ENCODE peak calls at places on chromosome 22, in eight cellular contexts. Z, U, I, B, O, K, S and T are unnamed samples.

GRCh38 chr22:46041642-46042041 is 64.7 kb upstream of the WNT7B start:
- DNase-seq in Z (no peak), U (no peak), I (no peak), B (peak; percentile 20), O (no peak), K (peak; percentile 43), S (no peak), T (no peak)

GRCh38 chr22:35627267-35628041 is 10.3 kb upstream of the MB start:
- DNase-seq in Z (peak; percentile 76), U (peak; percentile 82), I (peak; percentile 96), B (peak; percentile 92), O (peak; percentile 89), K (peak; percentile 93), S (peak; percentile 75), T (peak; percentile 85)

GRCh38 chr22:20156611-20157415 is 6.0 kb upstream of the CCDC188 start:
- DNase-seq in Z (peak; percentile 86), U (peak; percentile 90), I (peak; percentile 79), B (peak; percentile 97), O (peak; percentile 83), K (peak; percentile 92), S (peak; percentile 23), T (peak; percentile 90)

GRCh38 chr22:36258750-36259619 is 6.1 kb downstream of the APOL1 start:
- DNase-seq in Z (no peak), U (no peak), I (peak; percentile 82), B (peak; percentile 88), O (no peak), K (peak; percentile 80), S (no peak), T (no peak)

GRCh38 chr22:44037519-44038370 is 13.6 kb downstream of the PARVB start:
- DNase-seq in Z (no peak), U (peak; percentile 70), I (peak; percentile 82), B (no peak), O (no peak), K (peak; percentile 85), S (peak; percentile 69), T (no peak)

GRCh38 chr22:38850941-38851849 is 7.4 kb upstream of the NPTXR start:
- DNase-seq in Z (no peak), U (no peak), I (peak; percentile 56), B (no peak), O (no peak), K (no peak), S (no peak), T (no peak)

GRCh38 chr22:45526768-45527360 is 24.2 kb downstream of the FBLN1 start:
- DNase-seq in Z (no peak), U (no peak), I (no peak), B (no peak), O (no peak), K (peak; percentile 86), S (no peak), T (no peak)

GRCh38 chr22:42222140-42222539 is 48.3 kb downstream of the TCF20 start:
- DNase-seq in Z (no peak), U (no peak), I (no peak), B (no peak), O (no peak), K (no peak), S (no peak), T (no peak)

GRCh38 chr22:46471901-46472721 is 65.3 kb downstream of the CELSR1 start:
- DNase-seq in Z (no peak), U (no peak), I (no peak), B (no peak), O (no peak), K (no peak), S (no peak), T (no peak)

DNA sequence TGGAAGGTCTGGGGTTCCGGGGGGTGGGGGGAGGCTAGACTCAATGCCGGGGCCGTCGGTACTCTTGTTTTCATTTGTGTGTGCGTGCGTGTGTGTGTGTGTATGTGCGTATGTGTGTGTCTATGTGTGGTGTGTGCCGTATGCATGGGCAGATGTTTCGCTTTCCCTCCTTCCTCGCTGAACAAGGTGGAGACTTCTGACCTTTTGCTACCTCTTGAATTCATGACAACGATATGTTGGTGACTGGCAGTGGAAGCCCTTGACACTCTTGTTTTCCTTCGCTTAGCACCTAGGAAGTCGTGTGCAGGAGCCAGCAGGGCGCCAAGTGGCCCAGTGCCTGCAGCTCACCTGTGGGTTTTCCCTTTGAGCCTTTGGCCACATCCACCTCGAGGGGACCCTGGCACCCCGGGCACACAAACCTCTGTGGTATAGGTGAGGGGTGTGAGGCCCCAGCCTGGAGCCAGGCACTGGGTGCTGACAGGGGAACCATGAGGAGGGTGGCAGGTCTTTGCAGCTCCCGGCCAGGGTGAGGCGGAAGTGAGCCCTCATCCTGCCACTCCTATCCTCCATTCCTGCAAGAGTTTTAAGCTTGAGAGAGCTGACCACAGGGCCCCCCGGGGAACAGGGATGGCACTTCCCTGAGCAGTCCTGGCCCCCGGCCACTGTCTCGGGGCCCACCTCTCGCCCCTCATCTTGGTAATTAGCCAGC is 19.3 kb upstream of the TMEM191C start:
- DNase-seq in Z (peak; percentile 12), U (peak; percentile 10), I (no peak), B (peak; percentile 75), O (peak; percentile 2), K (peak; percentile 61), S (no peak), T (no peak)
- TF ChIP-seq CTCF in Z (no peak), U (no peak), I (no peak), B (peak; percentile 68), O (no peak), K (no peak), S (peak; percentile 1), T (no peak)

GRCh38 chr22:23533771-23534191 is 46.3 kb downstream of the IGLL1 start:
- DNase-seq in Z (no peak), U (no peak), I (peak; percentile 72), B (peak; percentile 75), O (no peak), K (peak; percentile 27), S (no peak), T (no peak)

GRCh38 chr22:23532756-23533155 is 47.3 kb downstream of the IGLL1 start:
- DNase-seq in Z (no peak), U (no peak), I (no peak), B (peak; percentile 43), O (no peak), K (peak; percentile 54), S (no peak), T (no peak)

GRCh38 chr22:23531966-23532735 is 47.9 kb downstream of the IGLL1 start:
- DNase-seq in Z (no peak), U (no peak), I (no peak), B (peak; percentile 45), O (no peak), K (peak; percentile 46), S (no peak), T (no peak)

GRCh38 chr22:23534201-23534850 is 45.8 kb downstream of the IGLL1 start:
- DNase-seq in Z (no peak), U (no peak), I (peak; percentile 51), B (no peak), O (no peak), K (peak; percentile 46), S (no peak), T (no peak)

DNA sequence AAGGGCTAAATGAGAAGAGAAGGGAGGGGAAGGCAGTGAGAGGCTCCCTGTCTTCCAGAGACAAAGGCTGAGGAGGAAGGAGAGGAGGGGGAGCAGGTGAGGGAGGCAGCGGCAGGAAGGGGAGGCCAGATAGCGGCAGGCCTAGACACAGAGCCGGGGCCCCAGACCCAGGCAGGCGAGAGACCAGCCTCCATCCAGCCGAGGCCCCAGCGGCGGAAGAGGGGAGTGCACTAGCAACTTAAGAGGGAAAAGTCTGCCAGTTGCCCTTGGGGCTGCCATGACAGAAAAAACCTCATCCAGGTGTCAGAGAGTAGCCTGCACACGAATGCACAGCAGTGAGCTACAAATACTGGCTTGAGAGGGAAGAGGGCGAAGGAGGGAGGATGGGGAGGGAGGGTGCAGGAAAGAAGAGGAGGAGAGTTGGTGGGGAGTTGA is 46.7 kb downstream of the IGLL1 start:
- DNase-seq in Z (peak; percentile 63), U (no peak), I (peak; percentile 61), B (peak; percentile 96), O (no peak), K (peak; percentile 56), S (no peak), T (peak; percentile 37)
- TF ChIP-seq CTCF in Z (no peak), U (peak; percentile 21), I (peak; percentile 52), B (peak; percentile 80), O (no peak), K (no peak), S (peak; percentile 5), T (peak; percentile 13)

GRCh38 chr22:27152033-27152432 is 494.6 kb downstream of the MIAT start:
- DNase-seq in Z (no peak), U (no peak), I (no peak), B (no peak), O (no peak), K (no peak), S (no peak), T (no peak)

GRCh38 chr22:27150530-27150909 is 493.1 kb downstream of the MIAT start:
- DNase-seq in Z (no peak), U (no peak), I (no peak), B (no peak), O (no peak), K (no peak), S (peak; percentile 14), T (no peak)

GRCh38 chr22:27149886-27150529 is 492.6 kb downstream of the MIAT start:
- DNase-seq in Z (no peak), U (no peak), I (peak; percentile 29), B (no peak), O (no peak), K (no peak), S (peak; percentile 3), T (no peak)

GRCh38 chr22:27152883-27153282 is 495.5 kb downstream of the MIAT start:
- DNase-seq in Z (no peak), U (no peak), I (no peak), B (no peak), O (no peak), K (no peak), S (no peak), T (no peak)

GRCh38 chr22:27151407-27151806 is 494.0 kb downstream of the MIAT start:
- DNase-seq in Z (peak; percentile 11), U (no peak), I (no peak), B (peak; percentile 69), O (no peak), K (no peak), S (no peak), T (no peak)
- TF ChIP-seq CTCF in Z (no peak), U (no peak), I (no peak), B (peak; percentile 65), O (no peak), K (no peak), S (no peak), T (no peak)

GRCh38 chr22:30821381-30821780 is 126.7 kb downstream of the OSBP2 start:
- DNase-seq in Z (no peak), U (no peak), I (no peak), B (no peak), O (no peak), K (no peak), S (no peak), T (no peak)

GRCh38 chr22:30821863-30822215 is 127.2 kb downstream of the OSBP2 start:
- DNase-seq in Z (no peak), U (no peak), I (no peak), B (no peak), O (no peak), K (no peak), S (no peak), T (no peak)

GRCh38 chr22:30813936-30814335 is 119.3 kb downstream of the OSBP2 start:
- DNase-seq in Z (no peak), U (no peak), I (no peak), B (no peak), O (no peak), K (no peak), S (no peak), T (no peak)

DNA sequence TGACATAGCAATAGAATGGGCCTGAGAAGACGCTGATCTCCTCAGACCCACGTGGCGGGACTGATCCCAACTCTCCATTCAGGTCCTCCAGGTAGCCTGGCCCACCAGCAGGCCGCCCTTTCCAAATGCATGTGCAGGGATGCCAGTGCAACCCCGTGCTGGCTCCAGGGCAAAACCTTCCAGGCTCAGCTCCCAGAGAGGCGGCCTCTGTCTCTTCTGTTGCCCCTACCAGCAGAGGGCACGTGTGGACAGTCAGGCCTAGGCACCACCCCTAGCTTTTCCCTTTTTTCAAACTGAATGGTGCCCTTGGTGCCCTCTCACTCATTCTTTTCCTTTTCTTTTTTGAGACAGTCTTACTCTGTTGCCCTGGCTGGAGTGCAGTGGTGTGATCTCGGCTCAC is 121.7 kb downstream of the OSBP2 start:
- DNase-seq in Z (no peak), U (no peak), I (no peak), B (peak; percentile 65), O (no peak), K (no peak), S (no peak), T (no peak)
- TF ChIP-seq CTCF in Z (no peak), U (no peak), I (no peak), B (peak; percentile 50), O (no peak), K (no peak), S (no peak), T (peak; percentile 34)